ENCODE peak calls at places on chromosomes 12 and 14, in nine cellular contexts. O is psoas muscle, X is fibroblast of lung, W is fibroblast of villous mesenchyme, J is cardiac fibroblast, N is sigmoid colon, H is progenitor cell of endocrine pancreas, K is thoracic aorta, E is AG09309. B is an unnamed sample.

GRCh38 chr14:23068792-23069412 is 11.6 kb upstream of the CDH24 start:
- DNase-seq in O (peak; percentile 79), X (peak; percentile 95), W (peak; percentile 95), J (peak; percentile 95), N (peak; percentile 90), H (peak; percentile 74), K (no peak), E (peak; percentile 81), B (peak; percentile 73)

GRCh38 chr14:75277796-75278421 is 719 bp upstream of the FOS start:
- DNase-seq in O (no peak), X (peak; percentile 67), W (no peak), J (peak; percentile 67), N (no peak), H (no peak), K (no peak), E (no peak), B (no peak)

GRCh38 chr14:36585100-36585499 is 2.7 kb upstream of the NKX2-8 start:
- DNase-seq in O (no peak), X (no peak), W (no peak), J (no peak), N (no peak), H (no peak), K (no peak), E (no peak), B (no peak)

GRCh38 chr12:14710632-14711324 is 14.4 kb upstream of the GUCY2C start:
- DNase-seq in O (no peak), X (no peak), W (peak; percentile 3), J (no peak), N (no peak), H (no peak), K (no peak), E (no peak), B (no peak)

GRCh38 chr12:123223241-123223668 is 9.7 kb downstream of the MPHOSPH9 start:
- DNase-seq in O (no peak), X (no peak), W (no peak), J (no peak), N (no peak), H (no peak), K (no peak), E (no peak), B (no peak)

GRCh38 chr12:56629459-56630179 is 507 bp downstream of the BAZ2A start:
- DNase-seq in O (peak; percentile 71), X (no peak), W (no peak), J (peak; percentile 27), N (no peak), H (peak; percentile 15), K (no peak), E (no peak), B (peak; percentile 68)

GRCh38 chr14:33842299-33842698 is 108.6 kb downstream of the EGLN3 start:
- DNase-seq in O (no peak), X (no peak), W (no peak), J (no peak), N (no peak), H (no peak), K (no peak), E (no peak), B (peak; percentile 30)

GRCh38 chr12:96658075-96658474 is 168.7 kb downstream of the CFAP54 start:
- DNase-seq in O (no peak), X (no peak), W (no peak), J (no peak), N (no peak), H (no peak), K (no peak), E (no peak), B (no peak)

GRCh38 chr12:32312049-32312670 is 87.2 kb upstream of the FGD4 start:
- DNase-seq in O (no peak), X (peak; percentile 84), W (peak; percentile 80), J (peak; percentile 80), N (no peak), H (no peak), K (no peak), E (peak; percentile 55), B (no peak)

GRCh38 chr12:106841471-106842302 is 67.2 kb downstream of the RIC8B start:
- DNase-seq in O (no peak), X (peak; percentile 72), W (peak; percentile 60), J (peak; percentile 69), N (no peak), H (no peak), K (no peak), E (peak; percentile 8), B (no peak)

GRCh38 chr12:120579179-120579578 is 2.0 kb downstream of the POP5 start:
- DNase-seq in O (no peak), X (no peak), W (no peak), J (no peak), N (no peak), H (no peak), K (no peak), E (no peak), B (no peak)

GRCh38 chr12:126663304-126664094 is 1598.3 kb downstream of the AACS start:
- DNase-seq in O (no peak), X (no peak), W (peak; percentile 3), J (peak; percentile 67), N (no peak), H (no peak), K (no peak), E (no peak), B (no peak)

GRCh38 chr12:74105434-74105833 is 432.2 kb upstream of the ATXN7L3B start:
- DNase-seq in O (no peak), X (no peak), W (no peak), J (peak; percentile 1), N (no peak), H (no peak), K (no peak), E (no peak), B (no peak)

GRCh38 chr12:96720363-96720705 is 186.7 kb upstream of the NEDD1 start:
- DNase-seq in O (no peak), X (no peak), W (no peak), J (no peak), N (no peak), H (no peak), K (no peak), E (no peak), B (peak; percentile 33)

GRCh38 chr14:103775506-103775905 is 59.9 kb downstream of the ZFYVE21 start:
- DNase-seq in O (no peak), X (no peak), W (no peak), J (no peak), N (no peak), H (no peak), K (no peak), E (no peak), B (no peak)

GRCh38 chr14:20209595-20209994 is 13.9 kb upstream of the OR11H6 start:
- DNase-seq in O (no peak), X (no peak), W (no peak), J (no peak), N (no peak), H (no peak), K (no peak), E (no peak), B (no peak)

GRCh38 chr14:67520482-67520881 is 12.6 kb upstream of the PLEKHH1 start:
- DNase-seq in O (no peak), X (no peak), W (no peak), J (no peak), N (no peak), H (no peak), K (no peak), E (no peak), B (no peak)

DNA sequence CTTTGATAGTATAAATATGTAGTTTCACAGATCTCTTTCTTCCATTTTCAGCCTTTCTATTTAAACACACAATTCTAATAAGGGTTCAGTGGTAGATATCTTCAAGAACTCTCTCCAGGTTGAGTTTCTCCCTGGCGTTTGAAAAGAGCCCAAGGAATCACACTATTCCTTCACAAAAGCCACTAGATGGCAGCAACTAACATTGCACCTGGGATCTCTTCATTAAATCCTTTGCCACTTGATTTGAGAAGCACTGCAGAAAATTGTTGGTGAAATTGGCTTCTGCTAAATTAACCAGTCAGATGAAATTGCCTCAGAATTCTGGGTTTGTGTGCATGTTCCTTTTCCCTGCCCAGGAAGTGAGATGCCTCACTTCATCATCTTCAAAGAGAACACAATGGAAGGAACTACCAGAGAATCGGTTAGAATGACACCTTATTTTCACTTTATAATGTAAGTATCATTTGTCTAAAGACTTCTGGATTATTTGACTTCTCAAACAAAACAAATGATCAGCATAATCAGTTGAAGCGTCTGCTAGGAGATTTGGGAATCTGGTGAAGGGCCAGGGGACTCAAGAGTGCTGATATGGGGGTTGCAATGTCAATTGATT is 6.8 kb downstream of the CCDC198 start:
- DNase-seq in O (no peak), X (peak; percentile 62), W (peak; percentile 45), J (peak; percentile 61), N (no peak), H (no peak), K (no peak), E (no peak), B (peak; percentile 21)
- TF ChIP-seq CTCF in O (peak; percentile 61), X (peak; percentile 66), W (peak; percentile 66), J (peak; percentile 63), N (peak; percentile 64), H (peak; percentile 81), K (peak; percentile 43), E (peak; percentile 70), B (no peak)

GRCh38 chr14:71358209-71358931 is 451.1 kb downstream of the PCNX1 start:
- DNase-seq in O (no peak), X (peak; percentile 61), W (no peak), J (peak; percentile 40), N (no peak), H (no peak), K (no peak), E (no peak), B (no peak)
- TF ChIP-seq CTCF in O (no peak), X (no peak), W (no peak), J (no peak), N (no peak), H (no peak), K (no peak), E (no peak), B (no peak)

GRCh38 chr14:86055512-86055911 is 525.6 kb downstream of the FLRT2 start:
- DNase-seq in O (no peak), X (peak; percentile 31), W (no peak), J (peak; percentile 4), N (no peak), H (no peak), K (no peak), E (no peak), B (no peak)
- TF ChIP-seq CTCF in O (no peak), X (no peak), W (peak; percentile 13), J (no peak), N (no peak), H (no peak), K (no peak), E (no peak), B (no peak)

GRCh38 chr12:124861898-124862676 is 1.6 kb downstream of the SCARB1 start:
- DNase-seq in O (no peak), X (no peak), W (no peak), J (no peak), N (no peak), H (no peak), K (no peak), E (no peak), B (no peak)

GRCh38 chr12:124865728-124866127 is 2.1 kb upstream of the SCARB1 start:
- DNase-seq in O (no peak), X (no peak), W (no peak), J (no peak), N (no peak), H (no peak), K (no peak), E (no peak), B (no peak)

GRCh38 chr12:124864326-124864752 is 675 bp upstream of the SCARB1 start:
- DNase-seq in O (peak; percentile 53), X (no peak), W (no peak), J (no peak), N (no peak), H (no peak), K (no peak), E (no peak), B (peak; percentile 29)

GRCh38 chr12:124862768-124863408 is 776 bp downstream of the SCARB1 start:
- DNase-seq in O (no peak), X (peak; percentile 17), W (peak; percentile 37), J (peak; percentile 27), N (no peak), H (no peak), K (no peak), E (no peak), B (no peak)

GRCh38 chr12:124863409-124864325 is at the start of gene SCARB1:
- DNase-seq in O (peak; percentile 92), X (peak; percentile 73), W (peak; percentile 79), J (peak; percentile 75), N (peak; percentile 89), H (peak; percentile 78), K (peak; percentile 17), E (peak; percentile 14), B (peak; percentile 93)
- TF ChIP-seq CTCF in O (no peak), X (no peak), W (no peak), J (no peak), N (no peak), H (no peak), K (no peak), E (no peak), B (peak; percentile 12)